ENCODE peak calls at places on chromosomes 6 and 20, in four cellular contexts. B is mesendoderm, U is breast epithelium, A is GM23248. F is an unnamed sample.

GRCh38 chr20:43722153-43722505 is 4.7 kb downstream of the GTSF1L start:
- DNase-seq in B (no peak), U (no peak), A (no peak), F (no peak)

GRCh38 chr6:162385980-162386379 is 341.6 kb downstream of the PRKN start:
- DNase-seq in B (no peak), U (no peak), A (peak; percentile 39), F (no peak)

GRCh38 chr6:158803733-158804143 is 15.4 kb downstream of the EZR start:
- DNase-seq in B (peak; percentile 51), U (no peak), A (no peak), F (no peak)

GRCh38 chr20:43725666-43726065 is 1.1 kb downstream of the GTSF1L start:
- DNase-seq in B (no peak), U (no peak), A (no peak), F (no peak)

GRCh38 chr6:115896538-115897129 is 164.1 kb downstream of the FRK start:
- DNase-seq in B (peak; percentile 29), U (no peak), A (peak; percentile 64), F (no peak)

GRCh38 chr6:49336514-49337131 is 126.4 kb downstream of the MMUT start:
- DNase-seq in B (peak; percentile 61), U (no peak), A (no peak), F (no peak)

GRCh38 chr20:41476013-41476441 is 109.4 kb upstream of the EMILIN3 start:
- DNase-seq in B (no peak), U (no peak), A (peak; percentile 67), F (peak; percentile 65)

GRCh38 chr20:4099905-4100675 is 84.7 kb upstream of the RNF24 start:
- DNase-seq in B (no peak), U (no peak), A (peak; percentile 79), F (no peak)

GRCh38 chr6:83359638-83360037 is 71.2 kb downstream of the ME1 start:
- DNase-seq in B (no peak), U (no peak), A (no peak), F (no peak)

GRCh38 chr6:16769131-16769985 is 8.1 kb upstream of the ATXN1 start:
- DNase-seq in B (peak; percentile 67), U (no peak), A (peak; percentile 92), F (peak; percentile 61)

GRCh38 chr20:51011479-51011878 is 11.4 kb downstream of the KCNG1 start:
- DNase-seq in B (no peak), U (no peak), A (no peak), F (no peak)

GRCh38 chr20:3068986-3069900 is 2.2 kb upstream of the OXT start:
- DNase-seq in B (no peak), U (no peak), A (peak; percentile 73), F (no peak)

GRCh38 chr20:7094438-7094997 is 327.0 kb downstream of the BMP2 start:
- DNase-seq in B (peak; percentile 66), U (no peak), A (peak; percentile 29), F (no peak)

DNA sequence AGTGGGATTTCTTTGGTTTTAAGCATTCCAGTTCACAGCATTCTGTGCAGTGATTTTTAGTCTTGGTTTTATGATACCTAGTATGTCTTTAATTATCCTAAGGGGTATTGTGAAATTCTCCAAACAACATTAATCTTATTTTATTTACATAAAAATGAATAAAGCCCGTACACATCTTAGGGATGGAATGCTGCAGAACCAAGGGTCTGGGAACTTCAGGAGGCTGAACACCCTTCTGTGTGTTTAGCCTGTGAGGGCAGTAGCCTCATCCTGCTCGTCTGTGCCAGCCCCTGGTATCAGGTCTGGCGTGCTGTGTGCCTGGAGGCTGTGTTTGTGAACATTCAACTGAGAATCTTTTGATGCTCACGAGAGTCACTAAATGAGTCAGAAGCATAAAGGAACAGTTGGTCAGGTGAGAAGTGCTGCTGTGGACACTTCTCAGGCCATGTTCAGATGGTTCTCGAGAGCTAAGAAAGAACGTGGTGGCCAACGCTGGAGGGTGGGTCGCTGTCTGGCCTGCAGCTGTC is 25.2 kb upstream of the C20orf204 start:
- DNase-seq in B (no peak), U (no peak), A (peak; percentile 63), F (no peak)
- H3K4me3 ChIP-seq in B (no peak overlapping the region), U (no peak overlapping the region), A (no peak overlapping the region), F (no peak overlapping the region)

GRCh38 chr6:109348246-109348645 is 34.0 kb downstream of the CD164 start:
- DNase-seq in B (no peak), U (no peak), A (no peak), F (no peak)
- H3K4me1 ChIP-seq in B (no peaks in the 10 kb centered on the region), U (no peaks in the 10 kb centered on the region), A (peaks cover 22% of the 10 kb centered on the region), F (peaks cover 19% of the 10 kb centered on the region)

DNA sequence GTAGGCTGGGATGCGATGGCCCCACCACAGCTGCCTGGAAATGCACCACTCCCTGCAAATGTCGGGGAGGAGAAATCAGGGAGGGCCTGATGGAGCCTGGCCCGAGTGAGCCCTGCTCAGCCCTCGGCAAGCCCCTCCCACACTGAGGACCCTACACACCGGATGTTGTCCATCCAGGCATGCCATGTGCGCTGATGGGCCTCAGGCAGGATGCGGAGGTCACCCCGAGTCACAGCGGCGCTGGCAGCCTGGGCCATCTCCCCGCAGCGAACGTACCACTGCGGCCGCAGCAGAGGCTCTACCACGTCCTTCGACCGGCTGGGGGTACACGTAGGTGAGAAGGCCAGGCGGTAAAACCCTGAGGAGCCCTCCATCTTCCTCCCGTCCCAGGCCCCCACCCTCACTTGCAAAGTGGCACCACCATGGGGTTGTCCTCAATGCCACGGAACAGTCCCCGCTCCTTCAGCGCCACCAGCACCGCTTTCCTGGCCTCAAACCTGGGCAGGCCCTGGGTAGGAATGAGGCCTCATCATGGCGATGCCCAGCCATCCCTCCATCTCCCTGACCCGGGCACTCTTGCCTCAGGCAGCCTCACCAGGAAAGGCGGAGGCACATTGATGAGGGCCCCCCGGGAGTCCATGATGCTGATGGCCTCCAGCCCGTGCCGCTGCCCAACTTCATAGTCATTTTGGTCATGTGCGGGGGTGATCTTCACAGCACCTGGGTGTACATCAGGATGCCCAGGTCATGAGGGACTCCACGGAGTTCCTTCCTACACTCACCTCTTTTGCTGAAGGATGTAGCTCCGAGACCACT is 5.2 kb upstream of the VWA7 start:
- DNase-seq in B (no peak), U (no peak), A (no peak), F (no peak)
- H3K36me3 ChIP-seq in B (peaks cover 18% of the 10 kb centered on the region), U (no peaks in the 10 kb centered on the region), A (peaks cover under 1% of the 10 kb centered on the region), F (peaks cover 82% of the 10 kb centered on the region)

DNA sequence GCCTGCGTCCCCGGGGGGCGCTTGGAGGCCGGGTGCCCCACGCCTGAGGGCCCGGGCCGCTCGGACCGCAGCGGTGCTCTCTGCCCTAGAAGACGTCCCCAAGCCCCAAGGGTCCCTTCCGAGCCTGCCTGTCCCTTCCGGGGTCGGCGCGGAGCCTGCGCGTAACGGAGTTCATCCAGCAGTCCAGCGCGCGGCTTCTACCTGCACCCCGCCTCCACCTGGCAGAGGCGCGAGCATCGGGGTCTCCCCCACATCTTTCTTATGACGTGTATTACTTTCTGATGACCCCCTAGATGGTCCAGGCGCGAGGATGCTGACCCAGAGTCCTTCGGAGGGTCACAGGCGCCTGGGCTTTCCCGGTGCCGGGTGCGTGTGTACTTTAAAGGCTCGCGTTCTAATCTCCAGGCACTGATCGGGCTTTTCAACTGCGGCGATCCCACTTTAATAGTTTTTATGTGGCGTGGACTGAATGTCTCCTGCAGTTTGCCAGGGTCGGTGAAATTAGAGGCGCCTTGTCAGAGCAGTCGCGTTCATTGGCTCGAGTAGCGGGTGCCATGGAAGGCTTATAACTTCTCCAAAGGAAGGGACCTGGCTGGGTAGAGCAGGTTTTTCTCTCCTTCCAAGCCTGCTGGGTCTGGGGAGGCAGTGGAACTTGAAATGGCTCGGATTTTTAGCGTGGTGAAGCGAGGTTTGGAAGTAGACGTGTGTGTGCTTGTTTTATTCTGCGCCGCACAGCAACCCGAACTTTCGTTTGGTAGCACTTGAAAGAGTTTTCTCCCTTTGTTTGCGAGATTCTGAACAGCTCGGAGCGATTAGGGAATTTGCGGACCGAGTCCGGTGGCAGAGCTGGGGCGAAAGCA is 974 bp downstream of the EYA4 start:
- DNase-seq in B (peak; percentile 62), U (no peak), A (peak; percentile 19), F (peak; percentile 68)
- H3K4me3 ChIP-seq in B (peak overlapping the region; percentile 49), U (peak overlapping the region; percentile 39), A (peak overlapping the region; percentile 65), F (peak overlapping the region; percentile 79)

GRCh38 chr20:10594286-10594868 is 79.4 kb downstream of the JAG1 start:
- DNase-seq in B (no peak), U (no peak), A (no peak), F (no peak)
- H3K4me1 ChIP-seq in B (no peaks in the 10 kb centered on the region), U (no peaks in the 10 kb centered on the region), A (peaks cover 53% of the 10 kb centered on the region), F (no peaks in the 10 kb centered on the region)

F was measured in gastrocnemius medialis.